ENCODE peak calls at places on chromosomes 16 and 17, in seven cellular contexts. R is HCT116, M is SK-N-SH, A is GM12878, E is H1, C is K562, D is HepG2. T is an unnamed sample.

GRCh38 chr17:49003557-49004511 is 6.6 kb downstream of the IGF2BP1 start:
- DNase-seq in R (no peak), M (no peak), A (no peak), E (peak; percentile 67), C (peak; percentile 53), D (no peak), T (peak; percentile 13)

GRCh38 chr16:4277987-4278513 is 5.2 kb upstream of the TFAP4 start:
- DNase-seq in R (no peak), M (no peak), A (no peak), E (no peak), C (no peak), D (no peak), T (no peak)

GRCh38 chr17:27946521-27946920 is 53.4 kb upstream of the LYRM9 start:
- DNase-seq in R (no peak), M (no peak), A (no peak), E (no peak), C (no peak), D (no peak), T (no peak)

GRCh38 chr17:63476857-63477470 is at the start of gene ACE:
- DNase-seq in R (no peak), M (peak; percentile 94), A (no peak), E (peak; percentile 83), C (peak; percentile 82), D (no peak), T (peak; percentile 64)

GRCh38 chr17:73580311-73580710 is 63.9 kb downstream of the SDK2 start:
- DNase-seq in R (no peak), M (no peak), A (no peak), E (no peak), C (no peak), D (no peak), T (no peak)

GRCh38 chr16:6704306-6704705 is 628.3 kb upstream of the RBFOX1 start:
- DNase-seq in R (no peak), M (no peak), A (no peak), E (no peak), C (no peak), D (no peak), T (no peak)

GRCh38 chr16:75494696-75495601 is at the start of gene CHST6:
- DNase-seq in R (no peak), M (peak; percentile 67), A (no peak), E (peak; percentile 91), C (peak; percentile 78), D (peak; percentile 52), T (no peak)

GRCh38 chr17:29084476-29085148 is 41.7 kb downstream of the PIPOX start:
- DNase-seq in R (no peak), M (peak; percentile 90), A (no peak), E (no peak), C (no peak), D (no peak), T (no peak)

GRCh38 chr16:89319883-89320716 is 102.6 kb downstream of the ZNF778 start:
- DNase-seq in R (no peak), M (no peak), A (peak; percentile 17), E (no peak), C (peak; percentile 73), D (peak; percentile 64), T (peak; percentile 68)

GRCh38 chr16:28033870-28034269 is 29.6 kb downstream of the GSG1L start:
- DNase-seq in R (no peak), M (no peak), A (no peak), E (no peak), C (no peak), D (no peak), T (no peak)

GRCh38 chr17:62906881-62907280 is 59.2 kb upstream of the TANC2 start:
- DNase-seq in R (no peak), M (no peak), A (no peak), E (no peak), C (no peak), D (no peak), T (no peak)

GRCh38 chr17:66466933-66467367 is 164.5 kb downstream of the PRKCA start:
- DNase-seq in R (peak; percentile 92), M (no peak), A (no peak), E (no peak), C (peak; percentile 36), D (peak; percentile 92), T (peak; percentile 56)

GRCh38 chr17:62656446-62656845 is 29.0 kb downstream of the MRC2 start:
- DNase-seq in R (no peak), M (no peak), A (no peak), E (no peak), C (no peak), D (no peak), T (no peak)

GRCh38 chr17:74873874-74874614 is 1.2 kb upstream of the FDXR start:
- DNase-seq in R (peak; percentile 71), M (peak; percentile 68), A (no peak), E (no peak), C (no peak), D (peak; percentile 54), T (peak; percentile 43)

GRCh38 chr17:8154608-8155152 is 2.5 kb upstream of the PER1 start:
- DNase-seq in R (no peak), M (no peak), A (no peak), E (no peak), C (no peak), D (no peak), T (no peak)

GRCh38 chr17:41865596-41865893 is 322 bp upstream of the KLHL11 start:
- DNase-seq in R (no peak), M (no peak), A (peak; percentile 33), E (no peak), C (no peak), D (no peak), T (no peak)

GRCh38 chr16:19481291-19481690 is 40.6 kb downstream of the GDE1 start:
- DNase-seq in R (no peak), M (no peak), A (no peak), E (no peak), C (no peak), D (no peak), T (no peak)

GRCh38 chr16:53078247-53078646 is 23.5 kb downstream of the CHD9 start:
- DNase-seq in R (no peak), M (no peak), A (no peak), E (no peak), C (no peak), D (no peak), T (no peak)

GRCh38 chr17:10750210-10750609 is 20.4 kb upstream of the TMEM220 start:
- DNase-seq in R (no peak), M (no peak), A (no peak), E (no peak), C (no peak), D (no peak), T (no peak)

GRCh38 chr17:44557653-44558285 is 485 bp downstream of the FZD2 start:
- DNase-seq in R (no peak), M (peak; percentile 79), A (no peak), E (peak; percentile 79), C (no peak), D (no peak), T (no peak)

GRCh38 chr17:37483311-37484039 is 6.2 kb upstream of the DUSP14 start:
- DNase-seq in R (no peak), M (peak; percentile 42), A (no peak), E (no peak), C (no peak), D (no peak), T (no peak)

GRCh38 chr17:4623249-4623648 is 18.2 kb downstream of the ALOX15 start:
- DNase-seq in R (no peak), M (no peak), A (no peak), E (no peak), C (no peak), D (no peak), T (no peak)
- TF ChIP-seq JUND in R (no peak), M (no peak), A (no peak), E (no peak), C (no peak), D (no peak), T (no peak)

GRCh38 chr16:55955439-55955838 is 80.3 kb upstream of the CES5A start:
- DNase-seq in R (no peak), M (no peak), A (no peak), E (no peak), C (no peak), D (no peak), T (no peak)

GRCh38 chr16:55954906-55955305 is 79.7 kb upstream of the CES5A start:
- DNase-seq in R (no peak), M (no peak), A (no peak), E (no peak), C (no peak), D (no peak), T (no peak)

DNA sequence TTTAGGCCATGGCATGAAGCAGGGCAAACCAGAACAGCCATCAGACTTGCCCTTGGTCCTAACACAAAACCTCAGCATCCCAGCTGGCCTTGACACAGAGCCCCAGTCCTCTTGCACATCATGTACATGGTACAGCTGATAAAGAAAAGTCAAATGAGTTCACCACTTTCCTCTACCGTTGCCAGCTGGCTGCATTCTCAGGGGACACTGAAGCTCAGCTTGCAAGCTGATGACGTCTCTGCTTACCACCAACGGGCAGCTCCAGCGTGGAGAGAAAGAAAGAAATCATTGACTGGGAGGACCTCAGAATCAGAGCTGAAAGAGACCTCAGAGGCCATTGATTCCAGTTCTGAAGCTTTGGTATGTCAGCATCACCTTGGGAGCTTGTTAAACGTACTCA is 80.7 kb upstream of the CES5A start:
- DNase-seq in R (no peak), M (no peak), A (no peak), E (no peak), C (no peak), D (no peak), T (no peak)
- TF ChIP-seq JUND in R (no peak), M (no peak), A (no peak), E (no peak), C (no peak), D (no peak), T (no peak)

DNA sequence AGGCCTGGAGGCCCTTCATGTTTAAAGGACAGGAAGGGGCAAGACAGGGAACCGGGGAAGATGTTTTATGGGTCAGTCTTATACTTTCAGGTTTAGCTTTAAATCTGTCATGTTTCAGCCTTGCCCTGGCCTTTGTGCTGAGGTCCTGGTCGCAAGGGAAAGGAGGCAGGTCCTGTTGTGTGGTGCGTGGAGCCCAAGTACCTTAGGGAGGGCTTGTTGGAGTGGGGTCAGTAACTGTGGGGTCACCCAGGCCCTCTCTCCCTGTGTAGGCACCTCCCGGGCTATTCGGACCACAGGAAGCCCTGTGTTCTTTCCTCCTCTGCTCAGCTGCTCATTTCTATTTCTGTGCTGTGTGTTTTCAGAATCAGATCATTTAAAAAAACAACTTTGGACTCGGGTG is 42.7 kb downstream of the MPRIP start:
- DNase-seq in R (no peak), M (no peak), A (no peak), E (no peak), C (no peak), D (no peak), T (no peak)
- TF ChIP-seq JUND in R (no peak), M (no peak), A (no peak), E (no peak), C (no peak), D (no peak), T (no peak)

DNA sequence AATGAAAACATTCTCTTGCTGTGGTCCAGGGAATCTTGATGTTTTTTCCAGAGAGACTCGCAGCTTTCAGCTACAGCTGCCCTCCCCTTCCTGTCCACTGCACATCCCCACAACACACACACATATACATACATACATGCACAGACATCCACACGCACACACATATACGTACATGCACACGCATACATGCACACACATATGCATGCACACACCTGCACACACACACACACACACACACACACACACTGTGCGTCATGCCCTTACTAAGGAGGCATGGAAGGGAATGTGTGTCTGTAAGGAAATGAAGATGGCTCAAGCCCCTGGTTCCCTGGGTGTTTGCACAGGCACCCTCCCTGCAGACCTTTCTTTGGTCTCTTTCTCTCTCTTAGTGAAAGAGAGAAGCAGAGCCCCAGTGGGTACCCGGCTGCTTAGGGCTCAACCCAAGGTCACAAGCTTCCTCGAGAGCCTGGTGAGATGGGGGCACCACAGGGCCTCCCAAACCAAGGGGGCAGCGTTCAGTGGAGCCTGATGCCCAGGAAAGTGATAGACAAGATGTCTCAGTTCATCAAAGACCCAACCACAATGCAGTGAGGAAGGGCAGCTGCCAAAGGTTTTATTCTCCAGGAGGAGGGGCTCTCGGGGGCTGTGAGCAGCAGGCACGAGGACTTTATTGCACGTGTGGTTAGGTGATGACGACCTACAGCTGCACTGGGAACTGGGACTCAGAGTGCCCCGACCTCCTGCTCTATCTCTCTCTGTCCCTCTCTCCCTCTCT is 33.2 kb downstream of the TNFRSF13B start:
- DNase-seq in R (no peak), M (no peak), A (no peak), E (no peak), C (no peak), D (no peak), T (no peak)
- TF ChIP-seq JUND in R (no peak), M (no peak), A (no peak), E (no peak), C (no peak), D (no peak), T (no peak)